ENCODE peak calls at places on chromosome 13, in ten cellular contexts. S, U, H, I, B, M, O, Q, N and K are unnamed samples.

GRCh38 chr13:34578471-34578870 is 363.6 kb upstream of the NBEA start:
- DNase-seq in S (peak), U (no peak), H (peak), I (peak), B (no peak), M (no peak), O (no peak), Q (no peak), N (no peak), K (no peak)

GRCh38 chr13:39788097-39788496 is 132.6 kb downstream of the COG6 start:
- DNase-seq in S (no peak), U (no peak), H (no peak), I (no peak), B (no peak), M (no peak), O (no peak), Q (no peak), N (no peak), K (no peak)

GRCh38 chr13:59425211-59425721 is 738.5 kb downstream of the DIAPH3 start:
- DNase-seq in S (peak), U (no peak), H (no peak), I (peak), B (no peak), M (no peak), O (no peak), Q (no peak), N (no peak), K (no peak)

GRCh38 chr13:21771075-21771474 is 100.2 kb downstream of the FGF9 start:
- DNase-seq in S (no peak), U (no peak), H (no peak), I (no peak), B (no peak), M (no peak), O (no peak), Q (no peak), N (no peak), K (no peak)

GRCh38 chr13:112074139-112074710 is 7.3 kb downstream of the SOX1 start:
- DNase-seq in S (no peak), U (no peak), H (no peak), I (no peak), B (no peak), M (peak), O (no peak), Q (no peak), N (no peak), K (no peak)

GRCh38 chr13:71866173-71867091 is 572 bp downstream of the DACH1 start:
- DNase-seq in S (no peak), U (no peak), H (no peak), I (no peak), B (peak), M (peak), O (peak), Q (peak), N (peak), K (peak)

GRCh38 chr13:97627566-97627965 is 193.6 kb downstream of the RAP2A start:
- DNase-seq in S (peak), U (no peak), H (no peak), I (peak), B (no peak), M (peak), O (no peak), Q (no peak), N (peak), K (no peak)

GRCh38 chr13:58048670-58049069 is 417.1 kb downstream of the PCDH17 start:
- DNase-seq in S (no peak), U (no peak), H (no peak), I (peak), B (no peak), M (no peak), O (no peak), Q (no peak), N (no peak), K (no peak)

GRCh38 chr13:50847501-50847900 is 4.0 kb upstream of the DLEU7 start:
- DNase-seq in S (no peak), U (no peak), H (no peak), I (no peak), B (no peak), M (no peak), O (no peak), Q (no peak), N (no peak), K (no peak)

GRCh38 chr13:112767506-112768471 is 78.0 kb downstream of the ATP11A start:
- DNase-seq in S (no peak), U (no peak), H (no peak), I (no peak), B (peak), M (no peak), O (peak), Q (peak), N (no peak), K (no peak)

GRCh38 chr13:74070065-74070464 is 64.1 kb downstream of the KLF12 start:
- DNase-seq in S (no peak), U (peak), H (no peak), I (no peak), B (no peak), M (no peak), O (peak), Q (no peak), N (no peak), K (no peak)

GRCh38 chr13:111610077-111610476 is 289.6 kb downstream of the TEX29 start:
- DNase-seq in S (no peak), U (no peak), H (no peak), I (no peak), B (no peak), M (no peak), O (no peak), Q (no peak), N (no peak), K (no peak)

GRCh38 chr13:106847049-106847448 is 279.1 kb upstream of the ARGLU1 start:
- DNase-seq in S (no peak), U (no peak), H (no peak), I (peak), B (no peak), M (no peak), O (no peak), Q (no peak), N (no peak), K (no peak)

GRCh38 chr13:91361755-91362271 is 14.3 kb downstream of the MIR17HG start:
- DNase-seq in S (no peak), U (no peak), H (no peak), I (peak), B (no peak), M (no peak), O (no peak), Q (no peak), N (no peak), K (no peak)

GRCh38 chr13:111480503-111480902 is 160.1 kb downstream of the TEX29 start:
- DNase-seq in S (no peak), U (no peak), H (no peak), I (no peak), B (no peak), M (no peak), O (peak), Q (peak), N (no peak), K (no peak)

GRCh38 chr13:92739306-92739818 is 487.2 kb upstream of the GPC6 start:
- DNase-seq in S (no peak), U (no peak), H (no peak), I (no peak), B (no peak), M (no peak), O (no peak), Q (no peak), N (no peak), K (no peak)

GRCh38 chr13:25114220-25114619 is 18.3 kb downstream of the PABPC3 start:
- DNase-seq in S (peak), U (peak), H (peak), I (peak), B (peak), M (peak), O (peak), Q (no peak), N (peak), K (peak)

GRCh38 chr13:98207411-98207810 is 30.3 kb upstream of the RNF113B start:
- DNase-seq in S (peak), U (no peak), H (no peak), I (peak), B (no peak), M (no peak), O (no peak), Q (no peak), N (no peak), K (no peak)

GRCh38 chr13:42836930-42837329 is 55.5 kb downstream of the FAM216B start:
- DNase-seq in S (peak), U (no peak), H (no peak), I (peak), B (no peak), M (peak), O (no peak), Q (no peak), N (peak), K (no peak)

GRCh38 chr13:66312312-66313087 is 917.6 kb downstream of the PCDH9 start:
- DNase-seq in S (peak), U (no peak), H (no peak), I (no peak), B (no peak), M (no peak), O (no peak), Q (no peak), N (peak), K (no peak)

GRCh38 chr13:61927648-61928047 is 512.0 kb upstream of the PCDH20 start:
- DNase-seq in S (no peak), U (no peak), H (no peak), I (no peak), B (no peak), M (no peak), O (no peak), Q (no peak), N (no peak), K (no peak)

GRCh38 chr13:65063753-65064152 is 2166.4 kb downstream of the PCDH9 start:
- DNase-seq in S (no peak), U (no peak), H (no peak), I (no peak), B (no peak), M (no peak), O (no peak), Q (no peak), N (no peak), K (no peak)

GRCh38 chr13:95540848-95541247 is 11.7 kb upstream of the CLDN10 start:
- DNase-seq in S (no peak), U (no peak), H (no peak), I (no peak), B (no peak), M (no peak), O (no peak), Q (no peak), N (no peak), K (no peak)

GRCh38 chr13:26254583-26255102 is 714 bp downstream of the CDK8 start:
- DNase-seq in S (peak), U (peak), H (peak), I (peak), B (peak), M (peak), O (peak), Q (peak), N (peak), K (peak)

GRCh38 chr13:92941167-92941566 is 285.4 kb upstream of the GPC6 start:
- DNase-seq in S (no peak), U (no peak), H (no peak), I (no peak), B (no peak), M (no peak), O (no peak), Q (no peak), N (no peak), K (no peak)

GRCh38 chr13:99528547-99528946 is 27.3 kb downstream of the TM9SF2 start:
- DNase-seq in S (no peak), U (no peak), H (no peak), I (no peak), B (no peak), M (peak), O (peak), Q (no peak), N (peak), K (no peak)

GRCh38 chr13:111095031-111095840 is 19.9 kb upstream of the ARHGEF7 start:
- DNase-seq in S (no peak), U (no peak), H (no peak), I (no peak), B (no peak), M (no peak), O (no peak), Q (no peak), N (no peak), K (no peak)

GRCh38 chr13:113864303-113864890 is 521 bp upstream of the GAS6 start:
- DNase-seq in S (peak), U (no peak), H (peak), I (peak), B (no peak), M (no peak), O (no peak), Q (no peak), N (no peak), K (no peak)

DNA sequence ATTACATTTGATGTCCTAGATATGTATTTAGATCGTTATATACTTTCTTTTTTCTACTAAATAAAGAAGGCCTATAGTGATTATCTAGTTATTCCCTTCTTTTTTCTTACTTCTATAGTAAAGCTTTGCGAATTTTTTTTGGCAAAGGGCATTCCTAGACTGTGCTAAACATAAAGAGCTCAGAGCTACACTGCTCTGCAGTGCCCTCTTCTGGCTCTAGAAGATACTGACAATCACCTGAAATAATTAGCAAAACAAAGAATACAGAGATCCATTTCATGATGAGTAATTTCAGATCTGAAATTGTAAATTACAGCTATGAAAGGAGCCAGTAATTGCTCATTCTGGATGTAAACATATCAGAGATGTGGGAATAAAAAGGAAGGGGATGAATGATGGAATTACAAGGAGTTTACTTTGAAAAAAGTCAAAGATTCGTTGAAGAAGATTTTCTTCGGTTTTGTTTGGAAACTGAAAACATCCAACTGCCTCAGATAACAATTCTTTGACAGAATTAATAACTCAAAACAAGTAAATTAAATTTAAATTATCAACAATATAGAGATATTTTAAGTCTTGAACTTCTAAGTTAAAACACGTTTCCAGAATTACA is 288.5 kb downstream of the NALCN start:
- DNase-seq in S (peak), U (peak), H (no peak), I (peak), B (no peak), M (peak), O (no peak), Q (no peak), N (peak), K (no peak)
- TF ChIP-seq CTCF in S (peak), U (peak), H (peak), I (peak), B (peak), M (peak), O (no peak), Q (peak), N (peak), K (peak)

GRCh38 chr13:20134732-20135131 is 26.1 kb downstream of the GJA3 start:
- DNase-seq in S (no peak), U (no peak), H (no peak), I (no peak), B (no peak), M (no peak), O (no peak), Q (no peak), N (no peak), K (no peak)

GRCh38 chr13:20137875-20138274 is 23.0 kb downstream of the GJA3 start:
- DNase-seq in S (no peak), U (no peak), H (no peak), I (no peak), B (no peak), M (no peak), O (no peak), Q (no peak), N (no peak), K (no peak)

GRCh38 chr13:20140487-20140886 is 20.4 kb downstream of the GJA3 start:
- DNase-seq in S (no peak), U (no peak), H (no peak), I (no peak), B (no peak), M (no peak), O (no peak), Q (no peak), N (no peak), K (no peak)

GRCh38 chr13:20141238-20142018 is 19.4 kb downstream of the GJA3 start:
- DNase-seq in S (no peak), U (peak), H (no peak), I (no peak), B (no peak), M (no peak), O (no peak), Q (no peak), N (no peak), K (peak)

GRCh38 chr13:20136781-20137703 is 23.8 kb downstream of the GJA3 start:
- DNase-seq in S (no peak), U (peak), H (no peak), I (no peak), B (no peak), M (peak), O (peak), Q (peak), N (peak), K (peak)
- TF ChIP-seq CTCF in S (peak), U (no peak), H (no peak), I (peak), B (peak), M (peak), O (no peak), Q (peak), N (peak), K (no peak)

DNA sequence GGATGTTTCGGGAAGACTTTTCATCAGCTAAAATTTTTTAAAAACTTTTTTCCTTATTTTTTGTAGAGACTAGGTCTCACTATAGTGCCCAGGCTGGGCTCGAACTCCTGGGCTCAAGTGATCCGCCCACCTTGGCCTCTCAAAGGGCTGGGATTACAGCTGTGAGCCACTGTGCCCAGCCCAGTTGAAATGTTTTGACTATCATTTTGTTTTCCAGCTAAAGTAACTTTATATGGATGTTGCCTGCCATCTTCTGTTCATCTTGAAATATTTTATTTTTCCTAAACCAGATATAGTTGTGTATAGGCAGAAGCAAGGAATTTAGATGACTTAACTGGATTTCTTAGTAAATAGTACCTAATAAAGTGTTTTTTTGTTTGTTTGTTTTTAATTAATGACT is 7.0 kb downstream of the CAB39L start:
- DNase-seq in S (peak), U (no peak), H (no peak), I (peak), B (no peak), M (no peak), O (no peak), Q (no peak), N (peak), K (no peak)
- TF ChIP-seq CTCF in S (no peak), U (no peak), H (peak), I (no peak), B (peak), M (no peak), O (no peak), Q (peak), N (peak), K (no peak)

GRCh38 chr13:55087085-55087484 is 2053.6 kb upstream of the PRR20A start:
- DNase-seq in S (no peak), U (no peak), H (no peak), I (no peak), B (no peak), M (no peak), O (no peak), Q (no peak), N (no peak), K (no peak)
- TF ChIP-seq CTCF in S (no peak), U (no peak), H (no peak), I (no peak), B (no peak), M (peak), O (no peak), Q (no peak), N (no peak), K (no peak)

GRCh38 chr13:41056996-41057711 is 4.2 kb upstream of the WBP4 start:
- DNase-seq in S (no peak), U (no peak), H (no peak), I (no peak), B (no peak), M (no peak), O (no peak), Q (no peak), N (no peak), K (no peak)

GRCh38 chr13:41056194-41056593 is 5.1 kb upstream of the WBP4 start:
- DNase-seq in S (no peak), U (no peak), H (no peak), I (no peak), B (no peak), M (no peak), O (no peak), Q (no peak), N (no peak), K (no peak)

GRCh38 chr13:41053384-41053826 is 7.9 kb upstream of the WBP4 start:
- DNase-seq in S (peak), U (no peak), H (no peak), I (peak), B (no peak), M (no peak), O (no peak), Q (no peak), N (no peak), K (no peak)

GRCh38 chr13:41054212-41054877 is 7.0 kb upstream of the WBP4 start:
- DNase-seq in S (peak), U (peak), H (no peak), I (peak), B (no peak), M (peak), O (peak), Q (no peak), N (peak), K (no peak)

DNA sequence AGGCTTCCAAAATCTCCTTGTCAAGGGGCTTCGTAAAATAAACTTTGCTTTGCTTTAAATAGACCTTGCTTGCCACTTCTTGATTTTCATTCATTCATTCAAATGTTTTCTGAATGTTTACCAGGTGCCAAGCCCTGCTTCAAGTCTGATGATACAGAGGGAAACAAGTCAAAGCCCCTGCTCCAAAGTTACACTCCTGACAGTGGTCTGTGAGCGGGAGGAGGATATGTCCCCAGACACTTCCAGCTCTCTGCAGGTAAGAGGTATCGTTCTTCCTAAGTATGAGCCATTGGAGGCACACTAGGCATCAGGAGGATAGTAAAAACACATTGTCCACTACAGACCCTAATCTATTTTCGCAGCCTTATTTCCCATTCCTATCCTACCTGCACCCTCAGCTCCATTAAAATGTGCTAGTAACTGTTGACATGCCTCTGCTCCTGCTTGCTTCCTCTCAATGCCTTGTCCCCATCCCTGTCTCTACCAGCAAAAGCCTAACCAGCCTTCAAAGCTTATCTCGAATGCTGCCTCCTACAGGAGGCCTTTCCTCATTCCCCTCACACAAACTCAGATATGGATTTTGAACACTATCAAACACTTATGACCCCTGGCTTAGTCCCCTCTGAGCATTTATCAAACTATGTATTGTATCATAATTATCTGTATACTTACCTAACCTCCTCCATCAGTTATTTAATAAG is 6.2 kb upstream of the WBP4 start:
- DNase-seq in S (no peak), U (no peak), H (no peak), I (no peak), B (no peak), M (peak), O (no peak), Q (no peak), N (peak), K (no peak)
- TF ChIP-seq CTCF in S (peak), U (no peak), H (no peak), I (peak), B (peak), M (peak), O (no peak), Q (no peak), N (peak), K (no peak)

GRCh38 chr13:40993119-40993518 is 26.0 kb downstream of the ELF1 start:
- DNase-seq in S (peak), U (no peak), H (no peak), I (no peak), B (no peak), M (peak), O (no peak), Q (no peak), N (no peak), K (no peak)

GRCh38 chr13:40994581-40995230 is 24.4 kb downstream of the ELF1 start:
- DNase-seq in S (no peak), U (no peak), H (no peak), I (peak), B (no peak), M (no peak), O (no peak), Q (no peak), N (no peak), K (no peak)

GRCh38 chr13:40993987-40994386 is 25.1 kb downstream of the ELF1 start:
- DNase-seq in S (no peak), U (no peak), H (peak), I (peak), B (no peak), M (no peak), O (no peak), Q (no peak), N (peak), K (no peak)

GRCh38 chr13:40995997-40996396 is 23.1 kb downstream of the ELF1 start:
- DNase-seq in S (no peak), U (no peak), H (no peak), I (no peak), B (no peak), M (no peak), O (no peak), Q (no peak), N (no peak), K (no peak)

GRCh38 chr13:40992678-40993077 is 26.4 kb downstream of the ELF1 start:
- DNase-seq in S (peak), U (no peak), H (no peak), I (peak), B (no peak), M (no peak), O (no peak), Q (no peak), N (no peak), K (no peak)
- TF ChIP-seq CTCF in S (no peak), U (peak), H (no peak), I (peak), B (no peak), M (no peak), O (no peak), Q (no peak), N (peak), K (no peak)

GRCh38 chr13:46804391-46804815 is 7.4 kb upstream of the ESD start:
- DNase-seq in S (peak), U (no peak), H (no peak), I (peak), B (no peak), M (no peak), O (no peak), Q (peak), N (no peak), K (no peak)
- TF ChIP-seq CTCF in S (no peak), U (no peak), H (no peak), I (no peak), B (no peak), M (no peak), O (no peak), Q (no peak), N (no peak), K (no peak)